ENCODE peak calls at places on chromosome 14, in nine cellular contexts. C is uterus, R is stomach, Y is cardiac muscle cell, U is small intestine, M is vagina, W is endodermal cell, B is H9, J is fibroblast of lung. V is an unnamed sample. For H3K9me3, the result is how much of the 10 kb centered on the place peaks cover.

GRCh38 chr14:33634631-33635030 is 316.2 kb downstream of the EGLN3 start:
- DNase-seq in W (no peak), M (no peak), J (peak), U (no peak), B (no peak), Y (no peak), C (no peak), R (no peak), V (no peak)

GRCh38 chr14:54699087-54699530 is 132.2 kb downstream of the SAMD4A start:
- DNase-seq in B (peak), Y (no peak), J (peak), U (no peak), W (no peak), M (no peak), R (no peak), C (no peak), V (no peak)

GRCh38 chr14:29092121-29092520 is 325.5 kb downstream of the FOXG1 start:
- DNase-seq in W (no peak), R (no peak), C (no peak), U (no peak), M (no peak), Y (no peak), J (no peak), B (no peak), V (no peak)

GRCh38 chr14:67583711-67584644 is 16.1 kb downstream of the PIGH start:
- DNase-seq in U (peak), R (peak), W (peak), B (no peak), M (no peak), C (no peak), Y (peak), J (peak), V (no peak)

GRCh38 chr14:77883479-77884238 is 83.8 kb downstream of the ADCK1 start:
- DNase-seq in W (no peak), U (no peak), R (no peak), J (no peak), Y (no peak), M (no peak), B (no peak), C (no peak), V (no peak)

GRCh38 chr14:61620130-61620946 is 75.0 kb upstream of the HIF1A start:
- DNase-seq in M (no peak), Y (peak), J (peak), W (no peak), R (no peak), C (peak), U (no peak), B (no peak), V (no peak)

GRCh38 chr14:61322011-61322798 is 826 bp downstream of the PRKCH start:
- DNase-seq in W (peak), C (no peak), Y (no peak), R (peak), M (no peak), B (peak), J (no peak), U (peak), V (peak)

GRCh38 chr14:99548871-99549270 is 55.1 kb downstream of the CCDC85C start:
- DNase-seq in B (no peak), W (no peak), R (no peak), U (no peak), J (no peak), C (no peak), Y (no peak), M (no peak), V (no peak)

DNA sequence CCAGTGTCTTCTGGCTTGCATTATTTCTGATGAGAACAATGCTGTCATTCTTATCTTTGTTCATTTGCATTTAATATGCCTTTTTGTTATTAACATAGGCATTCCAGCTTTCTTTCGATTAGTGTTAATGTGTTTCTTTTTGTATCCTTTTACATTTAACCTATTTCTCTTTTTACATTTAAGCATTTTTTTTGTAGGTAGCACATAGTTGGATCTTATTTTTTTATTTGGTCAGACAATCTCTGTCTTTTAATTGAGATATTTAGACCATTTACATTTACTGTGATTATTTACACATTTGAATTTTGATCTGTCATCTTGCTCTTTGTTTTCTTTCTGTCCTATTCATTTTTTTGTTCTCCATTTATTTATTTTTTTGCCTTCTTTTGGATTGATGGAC is 14.5 kb upstream of the KIF26A start:
- DNase-seq in Y (no peak), R (no peak), C (no peak), J (no peak), B (no peak), U (no peak), W (no peak), M (no peak), V (no peak)
- H3K9me3 ChIP-seq in Y (under half), R (under half), C (under half), J (under half), B (under half), U (under half), W (under half), M (under half), V (under half)

GRCh38 chr14:104246401-104247335 is 108.3 kb downstream of the KIF26A start:
- DNase-seq in J (no peak), U (no peak), W (no peak), M (no peak), Y (no peak), R (peak), B (peak), C (peak), V (peak)
- H3K9me3 ChIP-seq in J (under half), U (under half), W (under half), M (under half), Y (under half), R (under half), B (under half), C (under half), V (under half)

DNA sequence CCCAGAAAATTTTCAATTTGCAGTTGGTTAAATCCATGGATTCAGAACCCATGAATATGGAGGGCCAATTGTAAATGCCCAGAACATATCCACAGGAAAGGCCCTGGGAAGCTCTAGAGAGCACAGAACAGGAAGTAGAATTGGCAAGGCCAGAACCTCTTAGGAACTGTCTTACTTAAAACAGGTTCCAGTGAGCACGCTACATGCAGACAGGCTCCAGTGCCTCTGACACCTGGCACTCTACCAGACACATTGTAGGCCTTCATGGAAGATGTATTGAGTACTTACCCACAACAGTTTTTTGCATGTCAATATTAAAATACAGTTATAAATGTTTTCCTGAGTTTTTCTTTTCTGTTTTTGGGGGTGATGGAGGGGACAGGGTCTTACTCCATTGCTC is 188.2 kb upstream of the FRMD6 start:
- DNase-seq in C (no peak), U (no peak), J (no peak), W (no peak), B (no peak), Y (no peak), R (no peak), M (no peak), V (no peak)
- H3K9me3 ChIP-seq in C (under half), U (under half), J (under half), W (under half), B (under half), Y (under half), R (under half), M (under half), V (under half)

DNA sequence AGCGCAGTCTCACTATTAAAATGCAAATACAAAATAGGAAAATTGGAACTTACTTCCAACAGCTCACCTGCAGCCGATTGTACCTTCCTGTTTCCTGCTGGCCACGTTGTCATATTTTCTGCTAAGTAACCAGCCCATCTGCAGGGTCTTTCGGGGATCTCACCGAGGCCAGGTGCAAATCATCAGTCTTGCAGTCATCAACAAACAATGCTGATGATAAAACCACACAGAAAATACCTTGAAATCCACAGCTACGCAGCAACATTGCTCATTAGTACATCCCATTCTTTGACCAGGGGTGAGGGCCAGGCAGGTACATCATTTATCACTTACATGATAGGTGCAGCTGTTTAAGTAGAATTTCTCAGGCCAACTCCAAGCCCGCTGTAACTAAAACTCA is 406.9 kb downstream of the TMEM121 start:
- DNase-seq in B (peak), W (peak), C (no peak), J (no peak), R (peak), M (no peak), U (no peak), Y (no peak), V (peak)
- H3K9me3 ChIP-seq in B (half or more), W (half or more), C (under half), J (under half), R (under half), M (under half), U (under half), Y (under half), V (under half)

GRCh38 chr14:105889666-105890473 is 363.5 kb downstream of the TMEM121 start:
- DNase-seq in C (peak), B (no peak), M (peak), W (peak), Y (no peak), J (no peak), U (no peak), R (no peak), V (peak)
- H3K9me3 ChIP-seq in C (under half), B (half or more), M (under half), W (under half), Y (under half), J (under half), U (under half), R (under half), V (under half)

GRCh38 chr14:86973177-86973576 is 1019.8 kb downstream of the GALC start:
- DNase-seq in U (no peak), M (no peak), J (no peak), B (no peak), W (no peak), Y (no peak), C (no peak), R (no peak), V (no peak)
- H3K9me3 ChIP-seq in U (under half), M (under half), J (under half), B (under half), W (under half), Y (under half), C (under half), R (under half), V (under half)

GRCh38 chr14:102445641-102446040 is 63.9 kb downstream of the ANKRD9 start:
- DNase-seq in M (no peak), R (no peak), J (no peak), C (no peak), Y (no peak), B (no peak), W (no peak), U (no peak), V (no peak)

GRCh38 chr14:102454711-102455110 is 54.9 kb downstream of the ANKRD9 start:
- DNase-seq in C (no peak), M (no peak), Y (no peak), B (no peak), J (no peak), W (no peak), R (no peak), U (no peak), V (peak)

GRCh38 chr14:102451064-102451352 is 58.6 kb downstream of the ANKRD9 start:
- DNase-seq in B (no peak), Y (no peak), C (no peak), M (no peak), W (no peak), J (no peak), U (no peak), R (no peak), V (no peak)

GRCh38 chr14:102452302-102452701 is 57.3 kb downstream of the ANKRD9 start:
- DNase-seq in B (no peak), R (no peak), J (no peak), Y (no peak), C (no peak), M (no peak), U (no peak), W (no peak), V (no peak)

DNA sequence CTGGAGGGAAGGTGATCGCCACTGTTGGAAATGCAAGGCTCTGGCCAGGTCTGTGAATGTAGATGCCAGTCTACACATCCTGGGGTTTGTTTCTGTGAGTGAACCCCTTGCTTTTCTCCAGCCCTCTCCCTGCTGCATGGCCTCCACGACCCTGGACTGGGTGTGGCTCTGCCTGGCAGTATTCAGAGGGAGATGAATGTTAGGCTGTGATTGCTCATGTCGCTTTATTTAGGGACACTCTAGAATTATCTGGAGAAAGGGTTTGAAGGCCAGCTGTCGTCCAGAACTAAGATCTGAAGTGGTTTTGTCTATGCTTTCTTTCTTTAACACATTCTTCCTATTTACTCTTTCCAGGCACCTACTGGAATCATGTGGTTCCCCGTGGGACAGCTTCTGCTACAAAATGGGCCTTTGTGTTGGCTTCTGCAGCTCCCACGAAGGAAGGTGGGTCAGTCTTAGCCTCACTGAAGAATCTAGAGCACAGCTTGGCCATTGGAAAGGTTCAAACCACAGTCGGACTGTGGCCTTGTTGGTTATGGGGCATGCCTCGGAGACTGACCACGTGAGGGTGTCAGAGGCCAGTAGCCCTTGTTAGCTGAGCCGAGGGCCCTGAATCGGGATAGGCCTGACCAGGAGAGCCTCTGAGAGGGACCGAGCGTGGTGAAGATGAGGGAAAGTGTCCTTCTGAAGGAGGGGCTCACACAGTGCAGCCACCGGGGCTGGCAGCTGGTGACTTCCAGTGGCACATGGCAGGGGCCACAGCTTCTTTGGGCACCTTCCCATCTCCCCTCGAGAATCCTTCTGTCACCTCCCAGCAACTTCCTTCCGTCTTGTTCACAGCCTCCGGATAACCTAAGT is 59.1 kb downstream of the ANKRD9 start:
- DNase-seq in J (no peak), M (no peak), W (no peak), R (no peak), C (no peak), B (no peak), Y (no peak), U (peak), V (peak)
- H3K9me3 ChIP-seq in J (under half), M (under half), W (under half), R (under half), C (under half), B (under half), Y (under half), U (under half), V (under half)

GRCh38 chr14:104243200-104243599 is 104.8 kb downstream of the KIF26A start:
- DNase-seq in M (no peak), B (no peak), Y (no peak), R (no peak), C (no peak), J (no peak), U (no peak), W (peak), V (no peak)
- H3K9me3 ChIP-seq in M (under half), B (under half), Y (under half), R (under half), C (under half), J (under half), U (under half), W (under half), V (under half)

V was measured in suprapubic skin.